ENCODE peak calls at places on chromosomes 2 and 18, in six cellular contexts. O, R, L, X, A and K are unnamed samples.

GRCh38 chr18:58466636-58467205 is 162.2 kb downstream of the ALPK2 start:
- DNase-seq in O (no peak), R (no peak), L (no peak), X (no peak), A (peak; percentile 94), K (no peak)

GRCh38 chr2:226607379-226607778 is 192.2 kb downstream of the IRS1 start:
- DNase-seq in O (peak; percentile 93), R (no peak), L (no peak), X (no peak), A (peak; percentile 28), K (no peak)

GRCh38 chr2:196225213-196225612 is 53.8 kb upstream of the STK17B start:
- DNase-seq in O (peak; percentile 60), R (no peak), L (no peak), X (no peak), A (peak; percentile 65), K (no peak)

GRCh38 chr2:144516417-144516980 is 3.4 kb downstream of the ZEB2 start:
- DNase-seq in O (no peak), R (peak; percentile 56), L (no peak), X (no peak), A (no peak), K (no peak)

GRCh38 chr2:57621984-57622383 is 424.6 kb upstream of the VRK2 start:
- DNase-seq in O (no peak), R (peak; percentile 57), L (no peak), X (no peak), A (no peak), K (no peak)

GRCh38 chr2:164558450-164558849 is 62.8 kb downstream of the GRB14 start:
- DNase-seq in O (no peak), R (no peak), L (no peak), X (no peak), A (no peak), K (no peak)

GRCh38 chr18:55275042-55275897 is 312.7 kb downstream of the TCF4 start:
- DNase-seq in O (peak; percentile 91), R (peak; percentile 58), L (no peak), X (peak; percentile 18), A (peak; percentile 27), K (no peak)

GRCh38 chr2:206084870-206085741 is 868 bp downstream of the INO80D start:
- DNase-seq in O (no peak), R (peak; percentile 52), L (no peak), X (no peak), A (no peak), K (peak; percentile 86)

GRCh38 chr18:42574871-42575270 is 540.6 kb downstream of the RIT2 start:
- DNase-seq in O (no peak), R (no peak), L (no peak), X (no peak), A (no peak), K (no peak)

GRCh38 chr2:234278556-234279286 is 218.2 kb downstream of the ARL4C start:
- DNase-seq in O (no peak), R (no peak), L (no peak), X (no peak), A (no peak), K (no peak)

GRCh38 chr2:95305341-95306058 is 8.4 kb downstream of the KCNIP3 start:
- DNase-seq in O (no peak), R (no peak), L (no peak), X (no peak), A (no peak), K (no peak)

GRCh38 chr18:63553117-63553516 is 10.9 kb downstream of the SERPINB12 start:
- DNase-seq in O (peak; percentile 83), R (no peak), L (no peak), X (peak; percentile 48), A (peak; percentile 96), K (no peak)

GRCh38 chr2:43306197-43306596 is 79.8 kb upstream of the ZFP36L2 start:
- DNase-seq in O (no peak), R (no peak), L (no peak), X (no peak), A (no peak), K (no peak)

GRCh38 chr2:160061533-160062282 is 707 bp downstream of the PLA2R1 start:
- DNase-seq in O (no peak), R (peak; percentile 41), L (peak; percentile 86), X (no peak), A (no peak), K (no peak)

GRCh38 chr2:206558492-206558891 is 83.8 kb upstream of the FAM237A start:
- DNase-seq in O (peak; percentile 36), R (no peak), L (no peak), X (no peak), A (no peak), K (no peak)

GRCh38 chr2:28436525-28437051 is 43.9 kb downstream of the FOSL2 start:
- DNase-seq in O (no peak), R (no peak), L (no peak), X (no peak), A (peak; percentile 92), K (no peak)

GRCh38 chr18:57771626-57772025 is 31.5 kb downstream of the ATP8B1 start:
- DNase-seq in O (no peak), R (no peak), L (no peak), X (no peak), A (peak; percentile 78), K (no peak)

GRCh38 chr2:96374211-96374951 is 38.8 kb downstream of the NCAPH start:
- DNase-seq in O (peak; percentile 59), R (no peak), L (no peak), X (no peak), A (peak; percentile 59), K (no peak)

GRCh38 chr2:18149660-18150246 is 271.3 kb downstream of the KCNS3 start:
- DNase-seq in O (peak; percentile 54), R (peak; percentile 88), L (no peak), X (peak; percentile 30), A (peak; percentile 64), K (no peak)

GRCh38 chr2:200681731-200682130 is 95.9 kb downstream of the AOX1 start:
- DNase-seq in O (peak; percentile 41), R (no peak), L (no peak), X (no peak), A (no peak), K (no peak)

GRCh38 chr2:222945887-222946286 is 85.1 kb downstream of the ACSL3 start:
- DNase-seq in O (no peak), R (peak; percentile 33), L (no peak), X (no peak), A (no peak), K (no peak)

GRCh38 chr18:48106498-48106897 is 176.0 kb upstream of the SMAD2 start:
- DNase-seq in O (no peak), R (no peak), L (no peak), X (no peak), A (no peak), K (no peak)

GRCh38 chr2:164882276-164882675 is 40.7 kb upstream of the COBLL1 start:
- DNase-seq in O (peak; percentile 3), R (no peak), L (no peak), X (no peak), A (no peak), K (no peak)

DNA sequence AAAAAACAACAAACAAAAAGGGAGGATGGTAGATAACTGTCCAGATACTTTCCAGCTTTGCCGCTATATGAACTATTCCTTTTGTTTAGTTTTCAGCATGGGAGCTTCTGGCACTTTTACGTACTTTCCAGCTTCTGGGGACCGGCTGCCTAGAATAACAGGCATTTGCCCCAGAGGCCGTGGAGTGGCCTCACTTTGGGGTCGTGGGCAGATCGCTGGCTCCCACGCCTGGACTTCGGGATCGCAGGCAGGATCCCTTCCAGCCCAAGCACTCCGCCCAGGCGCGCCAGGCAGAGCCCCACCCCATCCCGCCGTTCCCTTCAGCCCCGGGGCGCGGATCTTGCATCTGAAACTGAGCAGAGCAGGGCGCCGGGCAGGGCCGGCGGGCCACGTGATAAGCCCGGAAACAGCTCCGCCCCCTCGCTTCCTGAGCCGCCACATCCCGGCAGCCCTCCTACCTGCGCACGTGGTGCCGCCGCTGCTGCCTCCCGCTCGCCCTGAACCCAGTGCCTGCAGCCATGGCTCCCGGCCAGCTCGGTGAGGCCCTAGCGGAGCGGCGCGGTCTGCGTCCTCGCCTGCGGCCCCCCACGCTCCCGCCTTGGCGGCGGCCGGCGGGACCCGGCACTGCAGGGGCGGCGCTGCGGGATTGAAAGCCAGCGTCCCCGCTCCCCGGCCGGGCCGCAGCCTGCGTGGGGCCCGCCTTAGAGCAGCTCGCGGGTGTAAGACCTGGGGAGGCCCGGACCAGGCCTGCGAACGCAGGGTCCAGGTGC is at the start of gene ATIC:
- DNase-seq in O (peak; percentile 88), R (peak; percentile 97), L (peak; percentile 99), X (peak; percentile 71), A (peak; percentile 91), K (peak; percentile 98)
- TF ChIP-seq CTCF in O (no peak), R (no peak), L (peak; percentile 24), X (no peak), A (no peak), K (peak; percentile 5)

GRCh38 chr2:77977486-77978063 is 455.4 kb upstream of the LRRTM4 start:
- DNase-seq in O (no peak), R (peak; percentile 20), L (no peak), X (no peak), A (no peak), K (no peak)
- TF ChIP-seq CTCF in O (no peak), R (peak; percentile 59), L (no peak), X (no peak), A (no peak), K (no peak)

DNA sequence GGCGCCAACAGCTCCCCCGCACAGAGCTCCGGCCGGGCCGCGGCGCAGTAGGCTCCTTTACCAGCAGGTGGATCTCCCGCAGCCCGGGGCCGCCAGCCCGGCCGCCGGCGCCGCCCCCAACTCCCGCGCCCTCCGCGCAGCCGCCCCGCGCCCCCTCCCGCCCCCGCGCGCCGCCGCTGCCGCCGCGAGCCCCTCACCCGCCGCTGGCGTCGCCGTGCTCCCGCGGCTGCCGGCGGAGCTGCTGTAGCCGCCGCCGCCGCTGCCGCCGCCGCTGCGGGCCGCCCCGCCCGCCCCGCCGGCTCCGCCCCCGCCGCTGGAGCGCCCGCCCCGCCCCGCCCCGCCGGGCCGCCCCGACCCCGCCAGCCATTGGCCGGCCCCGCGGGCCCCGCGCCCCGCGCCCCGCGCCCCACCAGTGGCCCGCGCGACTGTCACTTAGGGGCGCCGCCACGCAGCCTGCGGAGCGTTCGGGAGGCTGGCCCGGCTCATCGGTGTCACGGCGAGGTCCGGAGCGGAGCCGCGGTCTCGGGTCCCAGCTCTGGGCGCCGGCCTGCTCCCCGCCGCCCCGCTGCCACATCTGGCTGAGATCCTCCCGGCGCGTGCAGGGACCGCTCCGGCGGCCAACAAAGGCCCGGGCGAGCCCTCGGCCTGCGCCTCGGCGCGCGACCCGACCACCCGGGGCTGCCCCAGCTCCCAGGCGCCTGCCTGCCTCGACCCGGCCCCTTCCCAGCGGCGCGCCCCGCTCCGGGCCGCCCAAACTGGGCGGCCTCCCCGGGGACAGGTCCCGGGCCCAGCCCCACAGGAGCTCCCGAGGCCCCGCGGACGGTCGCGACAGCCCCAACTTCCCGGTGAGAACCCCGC is at the start of gene MGAT4A:
- DNase-seq in O (no peak), R (peak; percentile 70), L (no peak), X (no peak), A (no peak), K (no peak)
- TF ChIP-seq CTCF in O (no peak), R (no peak), L (no peak), X (peak; percentile 9), A (peak; percentile 39), K (no peak)

DNA sequence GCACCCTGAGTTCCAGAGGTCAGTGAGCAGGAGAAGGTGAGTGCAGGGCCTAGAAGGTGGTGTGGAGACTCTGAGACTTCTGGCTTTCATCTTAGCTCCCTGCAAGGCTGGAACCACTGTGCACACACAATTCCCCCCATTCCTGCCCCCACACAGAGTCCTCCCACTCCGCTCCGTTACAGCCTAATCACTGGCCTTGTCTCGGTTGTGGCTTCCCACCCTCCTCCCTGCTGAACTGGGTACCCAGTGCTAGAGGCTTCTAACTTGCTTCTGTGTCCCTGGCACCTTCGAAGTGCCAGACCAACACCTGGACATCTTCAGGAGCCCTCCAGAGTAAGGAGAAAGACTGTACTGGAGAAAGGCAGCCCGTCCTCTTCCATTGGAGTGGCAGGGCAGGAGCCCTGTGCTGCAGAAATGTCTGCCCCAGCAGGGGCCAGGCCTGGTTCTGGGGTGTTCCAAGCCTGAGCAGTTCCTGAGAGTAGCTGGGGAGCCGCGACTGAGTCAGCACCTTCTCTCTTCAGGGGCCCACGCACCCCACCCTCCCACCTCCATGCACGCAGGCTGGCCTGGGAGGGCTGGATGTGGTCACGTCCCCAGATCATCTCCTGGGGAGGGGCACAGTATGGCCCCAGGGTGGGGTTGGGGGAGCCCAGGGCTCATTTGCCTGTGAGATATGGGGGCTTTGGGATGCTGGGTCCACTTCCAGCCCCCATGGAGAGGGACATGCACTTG is 23.4 kb downstream of the CROCC2 start:
- DNase-seq in O (no peak), R (no peak), L (no peak), X (no peak), A (no peak), K (peak; percentile 77)
- TF ChIP-seq CTCF in O (no peak), R (no peak), L (no peak), X (no peak), A (no peak), K (no peak)